ENCODE peak calls at places on chromosomes 3 and 15, in four cellular contexts. G, R, E and X are unnamed samples.

GRCh38 chr3:111864821-111865656 is 6.0 kb downstream of the PHLDB2 start:
- DNase-seq in G (no peak), R (peak; percentile 87), E (no peak), X (peak; percentile 95)

GRCh38 chr15:40252438-40253178 is 13.7 kb downstream of the PAK6 start:
- DNase-seq in E (no peak), G (no peak), R (no peak), X (no peak)

GRCh38 chr3:18237251-18238005 is 187.7 kb downstream of the SATB1 start:
- DNase-seq in E (no peak), R (no peak), G (no peak), X (peak; percentile 40)

GRCh38 chr3:42756681-42757213 is 16.3 kb downstream of the CCDC13 start:
- DNase-seq in G (no peak), R (no peak), E (peak; percentile 11), X (no peak)

GRCh38 chr15:73688455-73688854 is 4.3 kb downstream of the CD276 start:
- DNase-seq in G (no peak), R (peak; percentile 57), E (no peak), X (no peak)

GRCh38 chr15:57353317-57353804 is 22.9 kb upstream of the CGNL1 start:
- DNase-seq in E (no peak), G (no peak), R (no peak), X (no peak)

GRCh38 chr3:177424541-177424940 is 227.3 kb upstream of the TBL1XR1 start:
- DNase-seq in E (no peak), G (no peak), R (peak; percentile 35), X (no peak)

GRCh38 chr3:78751266-78751665 is 1016.5 kb downstream of the ROBO1 start:
- DNase-seq in R (no peak), E (no peak), G (no peak), X (no peak)

GRCh38 chr15:98865397-98866339 is 141.9 kb downstream of the PGPEP1L start:
- DNase-seq in G (peak; percentile 45), R (peak; percentile 73), E (no peak), X (no peak)

GRCh38 chr15:85749261-85750151 is 45.2 kb downstream of the KLHL25 start:
- DNase-seq in R (no peak), G (no peak), E (no peak), X (no peak)

GRCh38 chr15:22915866-22916515 is 64.2 kb downstream of the CYFIP1 start:
- DNase-seq in E (no peak), G (no peak), R (no peak), X (no peak)

GRCh38 chr3:17023006-17023664 is 138.4 kb downstream of the PLCL2 start:
- DNase-seq in R (peak; percentile 77), G (no peak), E (peak; percentile 75), X (no peak)

GRCh38 chr15:75123395-75123794 is 78.3 kb upstream of the C15orf39 start:
- DNase-seq in E (peak; percentile 80), G (no peak), R (no peak), X (no peak)

GRCh38 chr3:61181874-61182273 is 69.4 kb downstream of the FHIT start:
- DNase-seq in E (no peak), G (no peak), R (no peak), X (no peak)

GRCh38 chr3:53083949-53084309 is 38.1 kb upstream of the SFMBT1 start:
- DNase-seq in R (no peak), E (no peak), G (no peak), X (no peak)

GRCh38 chr15:77538011-77538410 is 94.7 kb downstream of the LINGO1 start:
- DNase-seq in R (no peak), E (no peak), G (no peak), X (no peak)

GRCh38 chr15:101613130-101614000 is 38.8 kb downstream of the TM2D3 start:
- DNase-seq in G (no peak), E (no peak), R (no peak), X (no peak)

GRCh38 chr3:42673082-42673481 is 12.3 kb upstream of the KLHL40 start:
- DNase-seq in R (no peak), G (no peak), E (no peak), X (no peak)

GRCh38 chr15:77247116-77247515 is 172.8 kb downstream of the PEAK1 start:
- DNase-seq in R (no peak), G (no peak), E (no peak), X (no peak)

GRCh38 chr3:77045686-77046085 is 5.8 kb downstream of the ROBO2 start:
- DNase-seq in R (no peak), E (no peak), G (no peak), X (no peak)

GRCh38 chr3:36380171-36381031 is at the start of gene STAC:
- DNase-seq in E (peak; percentile 69), R (peak; percentile 19), G (no peak), X (no peak)

GRCh38 chr15:94029495-94029894 is 201.9 kb upstream of the MCTP2 start:
- DNase-seq in G (no peak), R (no peak), E (peak; percentile 89), X (no peak)

GRCh38 chr3:103494512-103494911 is 1059.7 kb downstream of the ZPLD1 start:
- DNase-seq in R (no peak), E (no peak), G (no peak), X (no peak)

GRCh38 chr15:40266828-40267304 is 16.0 kb downstream of the ANKRD63 start:
- DNase-seq in G (no peak), E (peak; percentile 89), R (peak; percentile 97), X (peak; percentile 77)

GRCh38 chr15:49495993-49496747 is 73.1 kb downstream of the FGF7 start:
- DNase-seq in R (no peak), G (no peak), E (no peak), X (no peak)

GRCh38 chr3:12822725-12823373 is 18.5 kb downstream of the RPL32 start:
- DNase-seq in G (no peak), E (no peak), R (peak; percentile 44), X (no peak)

GRCh38 chr15:85380860-85381535 is 595 bp downstream of the AKAP13 start:
- DNase-seq in R (peak; percentile 51), E (no peak), G (peak; percentile 45), X (no peak)